ENCODE peak calls at places on chromosomes 4 and X, in nine cellular contexts. One of them, this sample, is unnamed.
A peak's percentile ranks its signal among the peaks of the same experiment; 100 is the strongest.

GRCh38 chr4:54372951-54373350 is 143.9 kb downstream of the PDGFRA start:
- DNase-seq in Peyer's patch: no peak
- DNase-seq in sciatic nerve: no peak
- DNase-seq in activated CD4-positive, alpha-beta T cell treated with anti-CD3 and anti-CD28 coated beads, Interleukin-2, amount 50 U/mL, for 24 hours: no peak
- DNase-seq in activated CD8-positive, alpha-beta memory T cell treated with anti-CD3 and anti-CD28 coated beads, Interleukin-2, amount 50 U/mL, for 48 hours: no peak
- DNase-seq in iPS-NIHi11: no peak
- DNase-seq in activated T-cell treated with anti-CD3 and anti-CD28 coated beads for 24 hours: no peak
- DNase-seq in NCI-H1092: no peak
- DNase-seq in ureter: no peak
- DNase-seq in this sample: no peak

GRCh38 chr4:37873383-37873782 is 17.5 kb upstream of the TBC1D1 start:
- DNase-seq in NCI-H1092: no peak
- DNase-seq in sciatic nerve: no peak
- DNase-seq in ureter: no peak
- DNase-seq in activated T-cell treated with anti-CD3 and anti-CD28 coated beads for 24 hours: no peak
- DNase-seq in activated CD4-positive, alpha-beta T cell treated with anti-CD3 and anti-CD28 coated beads, Interleukin-2, amount 50 U/mL, for 24 hours: no peak
- DNase-seq in iPS-NIHi11: no peak
- DNase-seq in activated CD8-positive, alpha-beta memory T cell treated with anti-CD3 and anti-CD28 coated beads, Interleukin-2, amount 50 U/mL, for 48 hours: no peak
- DNase-seq in Peyer's patch: no peak
- DNase-seq in this sample: no peak

GRCh38 chrX:46376246-46376885 is 168.9 kb downstream of the ZNF674 start:
- DNase-seq in Peyer's patch: peak; percentile 55
- DNase-seq in activated CD8-positive, alpha-beta memory T cell treated with anti-CD3 and anti-CD28 coated beads, Interleukin-2, amount 50 U/mL, for 48 hours: no peak
- DNase-seq in activated T-cell treated with anti-CD3 and anti-CD28 coated beads for 24 hours: peak; percentile 36
- DNase-seq in NCI-H1092: peak; percentile 17
- DNase-seq in sciatic nerve: no peak
- DNase-seq in ureter: no peak
- DNase-seq in iPS-NIHi11: peak; percentile 41
- DNase-seq in activated CD4-positive, alpha-beta T cell treated with anti-CD3 and anti-CD28 coated beads, Interleukin-2, amount 50 U/mL, for 24 hours: no peak
- DNase-seq in this sample: peak; percentile 52

GRCh38 chr4:38667005-38667771 is 3.2 kb downstream of the KLF3 start:
- DNase-seq in ureter: peak; percentile 87
- DNase-seq in activated T-cell treated with anti-CD3 and anti-CD28 coated beads for 24 hours: peak; percentile 42
- DNase-seq in iPS-NIHi11: peak; percentile 84
- DNase-seq in activated CD8-positive, alpha-beta memory T cell treated with anti-CD3 and anti-CD28 coated beads, Interleukin-2, amount 50 U/mL, for 48 hours: no peak
- DNase-seq in activated CD4-positive, alpha-beta T cell treated with anti-CD3 and anti-CD28 coated beads, Interleukin-2, amount 50 U/mL, for 24 hours: no peak
- DNase-seq in NCI-H1092: peak; percentile 65
- DNase-seq in Peyer's patch: peak; percentile 93
- DNase-seq in sciatic nerve: peak; percentile 78
- DNase-seq in this sample: peak; percentile 76

GRCh38 chr4:24701683-24702082 is 93.7 kb upstream of the SOD3 start:
- DNase-seq in Peyer's patch: no peak
- DNase-seq in NCI-H1092: no peak
- DNase-seq in activated T-cell treated with anti-CD3 and anti-CD28 coated beads for 24 hours: no peak
- DNase-seq in iPS-NIHi11: no peak
- DNase-seq in activated CD4-positive, alpha-beta T cell treated with anti-CD3 and anti-CD28 coated beads, Interleukin-2, amount 50 U/mL, for 24 hours: no peak
- DNase-seq in sciatic nerve: no peak
- DNase-seq in ureter: no peak
- DNase-seq in activated CD8-positive, alpha-beta memory T cell treated with anti-CD3 and anti-CD28 coated beads, Interleukin-2, amount 50 U/mL, for 48 hours: no peak
- DNase-seq in this sample: no peak

GRCh38 chr4:18020145-18020670 is 1.3 kb downstream of the LCORL start:
- DNase-seq in activated CD8-positive, alpha-beta memory T cell treated with anti-CD3 and anti-CD28 coated beads, Interleukin-2, amount 50 U/mL, for 48 hours: no peak
- DNase-seq in ureter: no peak
- DNase-seq in sciatic nerve: no peak
- DNase-seq in iPS-NIHi11: no peak
- DNase-seq in NCI-H1092: no peak
- DNase-seq in activated T-cell treated with anti-CD3 and anti-CD28 coated beads for 24 hours: no peak
- DNase-seq in Peyer's patch: peak; percentile 48
- DNase-seq in activated CD4-positive, alpha-beta T cell treated with anti-CD3 and anti-CD28 coated beads, Interleukin-2, amount 50 U/mL, for 24 hours: no peak
- DNase-seq in this sample: peak; percentile 45

GRCh38 chr4:8403173-8403753 is 37.3 kb downstream of the ACOX3 start:
- DNase-seq in NCI-H1092: peak; percentile 46
- DNase-seq in iPS-NIHi11: peak; percentile 96
- DNase-seq in activated CD4-positive, alpha-beta T cell treated with anti-CD3 and anti-CD28 coated beads, Interleukin-2, amount 50 U/mL, for 24 hours: peak; percentile 19
- DNase-seq in activated CD8-positive, alpha-beta memory T cell treated with anti-CD3 and anti-CD28 coated beads, Interleukin-2, amount 50 U/mL, for 48 hours: peak; percentile 82
- DNase-seq in sciatic nerve: peak; percentile 95
- DNase-seq in activated T-cell treated with anti-CD3 and anti-CD28 coated beads for 24 hours: peak; percentile 24
- DNase-seq in ureter: peak; percentile 87
- DNase-seq in Peyer's patch: peak; percentile 81
- DNase-seq in this sample: peak; percentile 87

GRCh38 chr4:142324572-142324971 is 521.5 kb downstream of the INPP4B start:
- DNase-seq in sciatic nerve: no peak
- DNase-seq in NCI-H1092: no peak
- DNase-seq in activated CD8-positive, alpha-beta memory T cell treated with anti-CD3 and anti-CD28 coated beads, Interleukin-2, amount 50 U/mL, for 48 hours: no peak
- DNase-seq in Peyer's patch: no peak
- DNase-seq in ureter: no peak
- DNase-seq in iPS-NIHi11: no peak
- DNase-seq in activated T-cell treated with anti-CD3 and anti-CD28 coated beads for 24 hours: no peak
- DNase-seq in activated CD4-positive, alpha-beta T cell treated with anti-CD3 and anti-CD28 coated beads, Interleukin-2, amount 50 U/mL, for 24 hours: no peak
- DNase-seq in this sample: no peak

GRCh38 chr4:178941975-178942374 is 1499.7 kb upstream of the AGA start:
- DNase-seq in Peyer's patch: no peak
- DNase-seq in iPS-NIHi11: no peak
- DNase-seq in ureter: no peak
- DNase-seq in NCI-H1092: no peak
- DNase-seq in activated CD4-positive, alpha-beta T cell treated with anti-CD3 and anti-CD28 coated beads, Interleukin-2, amount 50 U/mL, for 24 hours: no peak
- DNase-seq in activated CD8-positive, alpha-beta memory T cell treated with anti-CD3 and anti-CD28 coated beads, Interleukin-2, amount 50 U/mL, for 48 hours: no peak
- DNase-seq in activated T-cell treated with anti-CD3 and anti-CD28 coated beads for 24 hours: no peak
- DNase-seq in sciatic nerve: no peak
- DNase-seq in this sample: no peak

GRCh38 chr4:56908206-56909082 is 744 bp downstream of the REST start:
- DNase-seq in iPS-NIHi11: peak; percentile 95
- DNase-seq in Peyer's patch: peak; percentile 84
- DNase-seq in NCI-H1092: no peak
- DNase-seq in activated CD4-positive, alpha-beta T cell treated with anti-CD3 and anti-CD28 coated beads, Interleukin-2, amount 50 U/mL, for 24 hours: peak; percentile 55
- DNase-seq in activated CD8-positive, alpha-beta memory T cell treated with anti-CD3 and anti-CD28 coated beads, Interleukin-2, amount 50 U/mL, for 48 hours: peak; percentile 85
- DNase-seq in activated T-cell treated with anti-CD3 and anti-CD28 coated beads for 24 hours: peak; percentile 60
- DNase-seq in sciatic nerve: peak; percentile 78
- DNase-seq in ureter: peak; percentile 61
- DNase-seq in this sample: peak; percentile 92

GRCh38 chrX:101595739-101596419 is 21.9 kb downstream of the ARMCX6 start:
- DNase-seq in activated CD4-positive, alpha-beta T cell treated with anti-CD3 and anti-CD28 coated beads, Interleukin-2, amount 50 U/mL, for 24 hours: no peak
- DNase-seq in activated CD8-positive, alpha-beta memory T cell treated with anti-CD3 and anti-CD28 coated beads, Interleukin-2, amount 50 U/mL, for 48 hours: no peak
- DNase-seq in iPS-NIHi11: peak; percentile 50
- DNase-seq in Peyer's patch: no peak
- DNase-seq in sciatic nerve: no peak
- DNase-seq in ureter: no peak
- DNase-seq in activated T-cell treated with anti-CD3 and anti-CD28 coated beads for 24 hours: peak; percentile 17
- DNase-seq in NCI-H1092: peak; percentile 12
- DNase-seq in this sample: peak; percentile 37

GRCh38 chrX:47802589-47802988 is 34.1 kb upstream of the ZNF81 start:
- DNase-seq in NCI-H1092: no peak
- DNase-seq in activated T-cell treated with anti-CD3 and anti-CD28 coated beads for 24 hours: no peak
- DNase-seq in iPS-NIHi11: no peak
- DNase-seq in activated CD4-positive, alpha-beta T cell treated with anti-CD3 and anti-CD28 coated beads, Interleukin-2, amount 50 U/mL, for 24 hours: no peak
- DNase-seq in activated CD8-positive, alpha-beta memory T cell treated with anti-CD3 and anti-CD28 coated beads, Interleukin-2, amount 50 U/mL, for 48 hours: no peak
- DNase-seq in Peyer's patch: no peak
- DNase-seq in sciatic nerve: no peak
- DNase-seq in ureter: no peak
- DNase-seq in this sample: no peak

GRCh38 chr4:146522862-146523205 is 1.1 kb upstream of the SLC10A7 start:
- DNase-seq in ureter: no peak
- DNase-seq in activated CD8-positive, alpha-beta memory T cell treated with anti-CD3 and anti-CD28 coated beads, Interleukin-2, amount 50 U/mL, for 48 hours: no peak
- DNase-seq in sciatic nerve: no peak
- DNase-seq in Peyer's patch: no peak
- DNase-seq in iPS-NIHi11: no peak
- DNase-seq in activated T-cell treated with anti-CD3 and anti-CD28 coated beads for 24 hours: no peak
- DNase-seq in activated CD4-positive, alpha-beta T cell treated with anti-CD3 and anti-CD28 coated beads, Interleukin-2, amount 50 U/mL, for 24 hours: no peak
- DNase-seq in NCI-H1092: no peak
- DNase-seq in this sample: no peak

GRCh38 chrX:18649498-18649951 is 22.4 kb downstream of the RS1 start:
- DNase-seq in iPS-NIHi11: no peak
- DNase-seq in activated CD8-positive, alpha-beta memory T cell treated with anti-CD3 and anti-CD28 coated beads, Interleukin-2, amount 50 U/mL, for 48 hours: no peak
- DNase-seq in NCI-H1092: no peak
- DNase-seq in Peyer's patch: no peak
- DNase-seq in activated T-cell treated with anti-CD3 and anti-CD28 coated beads for 24 hours: no peak
- DNase-seq in ureter: no peak
- DNase-seq in activated CD4-positive, alpha-beta T cell treated with anti-CD3 and anti-CD28 coated beads, Interleukin-2, amount 50 U/mL, for 24 hours: no peak
- DNase-seq in sciatic nerve: no peak
- DNase-seq in this sample: no peak

GRCh38 chr4:133452669-133453068 is 303.6 kb downstream of the PCDH10 start:
- DNase-seq in sciatic nerve: no peak
- DNase-seq in NCI-H1092: no peak
- DNase-seq in activated CD8-positive, alpha-beta memory T cell treated with anti-CD3 and anti-CD28 coated beads, Interleukin-2, amount 50 U/mL, for 48 hours: no peak
- DNase-seq in iPS-NIHi11: no peak
- DNase-seq in Peyer's patch: no peak
- DNase-seq in activated CD4-positive, alpha-beta T cell treated with anti-CD3 and anti-CD28 coated beads, Interleukin-2, amount 50 U/mL, for 24 hours: no peak
- DNase-seq in activated T-cell treated with anti-CD3 and anti-CD28 coated beads for 24 hours: no peak
- DNase-seq in ureter: no peak
- DNase-seq in this sample: no peak

GRCh38 chr4:123984881-123985280 is 588.3 kb downstream of the SPRY1 start:
- DNase-seq in activated CD8-positive, alpha-beta memory T cell treated with anti-CD3 and anti-CD28 coated beads, Interleukin-2, amount 50 U/mL, for 48 hours: no peak
- DNase-seq in NCI-H1092: no peak
- DNase-seq in activated CD4-positive, alpha-beta T cell treated with anti-CD3 and anti-CD28 coated beads, Interleukin-2, amount 50 U/mL, for 24 hours: no peak
- DNase-seq in iPS-NIHi11: no peak
- DNase-seq in ureter: peak; percentile 46
- DNase-seq in activated T-cell treated with anti-CD3 and anti-CD28 coated beads for 24 hours: no peak
- DNase-seq in Peyer's patch: no peak
- DNase-seq in sciatic nerve: no peak
- DNase-seq in this sample: no peak

GRCh38 chr4:37802068-37802666 is 24.3 kb upstream of the PGM2 start:
- DNase-seq in ureter: peak; percentile 68
- DNase-seq in NCI-H1092: peak; percentile 66
- DNase-seq in activated CD4-positive, alpha-beta T cell treated with anti-CD3 and anti-CD28 coated beads, Interleukin-2, amount 50 U/mL, for 24 hours: no peak
- DNase-seq in activated CD8-positive, alpha-beta memory T cell treated with anti-CD3 and anti-CD28 coated beads, Interleukin-2, amount 50 U/mL, for 48 hours: no peak
- DNase-seq in sciatic nerve: no peak
- DNase-seq in activated T-cell treated with anti-CD3 and anti-CD28 coated beads for 24 hours: no peak
- DNase-seq in iPS-NIHi11: peak; percentile 67
- DNase-seq in Peyer's patch: peak; percentile 76
- DNase-seq in this sample: peak; percentile 69